ENCODE peak calls at places on chromosomes 13 and 19, in four cellular contexts. One of them, this sample, is unnamed.

GRCh38 chr19:34310494-34310981 is 54.5 kb upstream of the GPI start:
- DNase-seq in neuronal stem cell: no peak
- DNase-seq in IMR-90: no peak
- DNase-seq in trophoblast cell: no peak
- DNase-seq in this sample: no peak

GRCh38 chr13:23608704-23609413 is 38.6 kb downstream of the TNFRSF19 start:
- DNase-seq in neuronal stem cell: no peak
- DNase-seq in IMR-90: peak; percentile 42
- DNase-seq in trophoblast cell: no peak
- DNase-seq in this sample: no peak

GRCh38 chr13:98875146-98875729 is 102.6 kb downstream of the DOCK9 start:
- DNase-seq in neuronal stem cell: no peak
- DNase-seq in IMR-90: no peak
- DNase-seq in trophoblast cell: no peak
- DNase-seq in this sample: peak; percentile 66

GRCh38 chr13:24220086-24220703 is 59.7 kb downstream of the SPATA13 start:
- DNase-seq in neuronal stem cell: peak; percentile 78
- DNase-seq in IMR-90: peak; percentile 88
- DNase-seq in trophoblast cell: peak; percentile 59
- DNase-seq in this sample: peak; percentile 90

GRCh38 chr13:23411706-23412105 is 21.8 kb downstream of the SACS start:
- DNase-seq in neuronal stem cell: no peak
- DNase-seq in IMR-90: no peak
- DNase-seq in trophoblast cell: no peak
- DNase-seq in this sample: no peak

GRCh38 chr13:40355126-40355719 is 311.2 kb downstream of the FOXO1 start:
- DNase-seq in neuronal stem cell: no peak
- DNase-seq in IMR-90: no peak
- DNase-seq in trophoblast cell: no peak
- DNase-seq in this sample: peak; percentile 71

GRCh38 chr19:19805480-19805879 is 16.1 kb downstream of the ZNF506 start:
- DNase-seq in neuronal stem cell: no peak
- DNase-seq in IMR-90: no peak
- DNase-seq in trophoblast cell: no peak
- DNase-seq in this sample: no peak

GRCh38 chr19:51712461-51713081 is 11.2 kb downstream of the HAS1 start:
- DNase-seq in neuronal stem cell: no peak
- DNase-seq in IMR-90: peak; percentile 35
- DNase-seq in trophoblast cell: peak; percentile 41
- DNase-seq in this sample: peak; percentile 88

GRCh38 chr19:56839665-56840451 is 668 bp downstream of the PEG3 start:
- DNase-seq in neuronal stem cell: peak; percentile 92
- DNase-seq in IMR-90: no peak
- DNase-seq in trophoblast cell: peak; percentile 95
- DNase-seq in this sample: peak; percentile 99

DNA sequence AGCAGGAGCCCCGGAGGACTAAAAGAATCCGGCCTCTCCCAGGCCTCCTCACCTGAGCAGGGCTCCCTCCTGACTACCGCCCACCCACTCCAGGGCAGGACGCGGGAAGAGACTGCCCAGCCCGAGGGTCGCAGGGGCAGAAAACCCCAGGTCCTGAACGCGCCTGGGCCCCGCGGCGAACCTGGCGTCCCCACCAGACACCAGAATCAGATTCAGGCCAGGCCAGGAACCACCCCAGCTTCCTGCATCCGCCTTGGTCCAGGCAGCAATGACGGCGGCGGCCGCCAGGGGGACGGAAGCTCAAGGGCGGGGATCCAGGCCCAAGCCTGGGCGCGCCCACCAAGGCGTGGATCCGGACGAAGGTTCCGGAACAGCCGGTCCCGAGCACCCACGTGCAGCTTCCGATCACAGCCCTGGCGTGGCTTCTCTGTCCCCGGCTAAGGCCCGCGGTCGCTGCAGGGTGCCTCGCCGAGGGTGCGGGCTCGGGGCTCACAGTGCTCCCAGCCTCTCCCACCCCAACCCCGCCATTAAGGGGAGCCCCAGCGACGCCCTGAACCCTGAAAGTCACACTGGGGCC is 3.6 kb downstream of the LGALS7 start:
- DNase-seq in neuronal stem cell: no peak
- DNase-seq in IMR-90: peak; percentile 38
- DNase-seq in trophoblast cell: peak; percentile 39
- DNase-seq in this sample: peak; percentile 73
- H3K4me3 ChIP-seq in neuronal stem cell: no peak overlapping the region
- H3K4me3 ChIP-seq in IMR-90: no peak overlapping the region
- H3K4me3 ChIP-seq in trophoblast cell: no peak overlapping the region
- H3K4me3 ChIP-seq in this sample: no peak overlapping the region

GRCh38 chr13:38514575-38514974 is 164.9 kb downstream of the UFM1 start:
- DNase-seq in neuronal stem cell: no peak
- DNase-seq in IMR-90: no peak
- DNase-seq in trophoblast cell: no peak
- DNase-seq in this sample: no peak
- H2BK120ac ChIP-seq in neuronal stem cell: no peak overlapping the region
- H2BK120ac ChIP-seq in IMR-90: no peak overlapping the region
- H2BK120ac ChIP-seq in trophoblast cell: no peak overlapping the region
- H2BK120ac ChIP-seq in this sample: no peak overlapping the region

GRCh38 chr19:44745386-44745831 is 3.1 kb upstream of the BCL3 start:
- DNase-seq in neuronal stem cell: no peak
- DNase-seq in IMR-90: peak; percentile 80
- DNase-seq in trophoblast cell: peak; percentile 60
- DNase-seq in this sample: peak; percentile 65

GRCh38 chr19:44741258-44741731 is 7.2 kb upstream of the BCL3 start:
- DNase-seq in neuronal stem cell: no peak
- DNase-seq in IMR-90: no peak
- DNase-seq in trophoblast cell: no peak
- DNase-seq in this sample: no peak

GRCh38 chr19:44738603-44739585 is 9.6 kb upstream of the BCL3 start:
- DNase-seq in neuronal stem cell: no peak
- DNase-seq in IMR-90: no peak
- DNase-seq in trophoblast cell: peak; percentile 54
- DNase-seq in this sample: no peak

GRCh38 chr19:44740351-44740824 is 8.1 kb upstream of the BCL3 start:
- DNase-seq in neuronal stem cell: no peak
- DNase-seq in IMR-90: no peak
- DNase-seq in trophoblast cell: no peak
- DNase-seq in this sample: peak; percentile 55

DNA sequence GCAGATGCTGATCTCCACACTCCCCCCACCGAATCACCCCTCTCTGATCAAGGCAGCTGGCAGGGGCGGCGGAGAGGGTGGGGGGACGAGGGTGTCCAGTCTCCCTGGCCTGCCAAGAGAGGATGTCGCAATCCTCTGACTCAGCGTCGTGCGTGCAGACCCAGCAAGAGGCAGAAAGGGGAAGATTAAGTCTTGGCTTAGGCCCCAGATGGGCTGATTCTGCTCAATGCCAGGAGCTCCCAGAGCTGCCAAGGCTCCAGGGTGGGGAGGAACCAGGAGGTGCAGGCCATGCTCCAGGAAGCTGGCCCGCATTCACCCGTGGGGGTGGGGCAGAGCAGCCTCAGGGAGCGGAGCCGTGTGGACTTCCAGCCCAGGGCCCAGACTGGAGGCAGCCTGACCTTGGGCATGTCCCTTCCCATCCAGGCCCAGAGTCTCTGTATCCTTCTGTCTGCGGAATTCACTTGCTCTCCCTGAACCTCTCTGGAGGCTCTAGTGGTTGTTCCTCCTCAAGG is 6.6 kb upstream of the BCL3 start:
- DNase-seq in neuronal stem cell: no peak
- DNase-seq in IMR-90: peak; percentile 100
- DNase-seq in trophoblast cell: peak; percentile 87
- DNase-seq in this sample: peak; percentile 78
- H3K4me3 ChIP-seq in neuronal stem cell: no peak overlapping the region
- H3K4me3 ChIP-seq in IMR-90: no peak overlapping the region
- H3K4me3 ChIP-seq in trophoblast cell: no peak overlapping the region
- H3K4me3 ChIP-seq in this sample: no peak overlapping the region

DNA sequence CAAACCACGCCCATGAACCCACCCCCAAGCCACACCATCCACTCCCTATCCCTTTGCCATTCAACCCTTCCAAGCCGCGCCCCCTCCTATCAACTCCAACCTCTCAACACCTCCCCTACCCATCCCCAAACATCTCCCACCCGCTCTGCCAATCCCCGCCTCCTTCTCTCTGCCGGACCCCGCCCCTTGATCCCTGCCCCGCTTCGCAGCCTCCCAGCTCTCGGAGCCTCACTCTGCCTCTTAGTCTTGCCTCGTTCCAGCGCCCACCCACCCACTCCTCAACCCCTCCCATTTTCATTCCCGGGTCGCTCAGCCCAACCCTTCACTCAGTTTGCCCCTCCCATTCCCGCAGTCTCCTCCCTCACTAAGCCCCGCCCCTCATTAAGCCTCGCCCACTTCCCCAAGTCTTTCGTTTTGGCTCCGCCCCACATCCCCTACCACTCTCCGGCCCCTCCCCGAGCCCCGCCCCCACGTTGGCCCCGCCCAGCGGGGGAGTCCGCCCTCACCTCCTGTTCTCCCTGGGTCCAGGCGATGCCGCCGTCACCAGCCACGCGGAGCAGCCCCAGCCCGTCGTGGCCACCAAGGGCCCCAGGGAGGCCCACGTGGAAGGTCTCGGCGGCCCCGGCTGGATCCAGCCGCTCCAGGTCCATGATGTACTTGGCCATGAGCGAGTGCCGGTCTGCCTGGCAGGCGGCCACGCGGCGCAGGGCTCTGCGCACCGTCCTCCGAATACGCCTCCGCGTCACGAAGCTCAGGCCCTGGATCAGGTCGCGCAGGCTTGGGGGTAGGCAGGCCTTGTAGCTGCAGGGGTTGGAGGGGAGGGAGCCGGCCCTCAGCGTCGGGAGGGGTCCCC is 5.7 kb downstream of the JAK3 start:
- DNase-seq in neuronal stem cell: peak; percentile 99
- DNase-seq in IMR-90: peak; percentile 63
- DNase-seq in trophoblast cell: peak; percentile 79
- DNase-seq in this sample: peak; percentile 98
- H2BK120ac ChIP-seq in neuronal stem cell: peak overlapping the region; percentile 88
- H2BK120ac ChIP-seq in IMR-90: no peak overlapping the region
- H2BK120ac ChIP-seq in trophoblast cell: no peak overlapping the region
- H2BK120ac ChIP-seq in this sample: no peak overlapping the region

This sample was measured in mesendoderm.